ENCODE peak calls at places on chromosomes 3 and 15, in six cellular contexts. P is fibroblast of pulmonary artery; U is natural killer cell treated with Interleukin-12 subunit alpha and Interleukin-12 subunit beta and Interleukin-15 and Interleukin-18, amount 100 ng/mL, for 72 hours; C is lower lobe of right lung; I is substantia nigra; S is HEK293T. Y is an unnamed sample.

GRCh38 chr3:146523536-146523935 is 20.9 kb downstream of the PLSCR1 start:
- DNase-seq in C (no peak), U (no peak), S (no peak), I (no peak), P (no peak), Y (no peak)

GRCh38 chr3:141686477-141687280 is 51.4 kb upstream of the RNF7 start:
- DNase-seq in C (peak; percentile 73), P (peak; percentile 69), S (no peak), I (peak; percentile 56), U (no peak), Y (peak; percentile 77)

GRCh38 chr15:96354731-96355560 is 24.4 kb downstream of the NR2F2 start:
- DNase-seq in C (no peak), I (no peak), P (peak; percentile 89), S (no peak), U (no peak), Y (peak; percentile 89)

GRCh38 chr3:51620543-51620942 is 50.5 kb upstream of the TEX264 start:
- DNase-seq in U (no peak), S (no peak), I (no peak), P (peak; percentile 39), C (no peak), Y (peak; percentile 68)

GRCh38 chr3:187742351-187743171 is 2.7 kb downstream of the BCL6 start:
- DNase-seq in U (no peak), I (no peak), P (peak; percentile 57), S (no peak), C (peak; percentile 46), Y (peak; percentile 34)

GRCh38 chr3:127588675-127589577 is 1.6 kb downstream of the TPRA1 start:
- DNase-seq in I (no peak), P (peak; percentile 57), U (no peak), C (no peak), S (no peak), Y (peak; percentile 42)

GRCh38 chr3:101017048-101017447 is 23.8 kb upstream of the ABI3BP start:
- DNase-seq in P (peak; percentile 60), U (no peak), C (no peak), S (no peak), I (no peak), Y (no peak)

GRCh38 chr3:25907081-25907480 is 117.2 kb downstream of the OXSM start:
- DNase-seq in P (no peak), I (no peak), C (no peak), U (no peak), S (no peak), Y (no peak)

GRCh38 chr3:43923101-43923979 is 232.6 kb downstream of the ABHD5 start:
- DNase-seq in C (no peak), U (no peak), P (no peak), I (no peak), S (no peak), Y (no peak)

GRCh38 chr3:119767936-119768601 is 13.8 kb upstream of the NR1I2 start:
- DNase-seq in U (no peak), P (no peak), S (no peak), I (no peak), C (no peak), Y (no peak)

GRCh38 chr15:78640840-78641733 is at the start of gene CHRNB4:
- DNase-seq in U (no peak), S (peak; percentile 49), P (peak; percentile 27), C (no peak), I (no peak), Y (no peak)

GRCh38 chr3:141294848-141295247 is 63.2 kb downstream of the PXYLP1 start:
- DNase-seq in I (no peak), P (peak; percentile 68), U (no peak), S (no peak), C (no peak), Y (peak; percentile 28)

GRCh38 chr3:15531346-15531745 is 9.8 kb upstream of the COLQ start:
- DNase-seq in I (no peak), P (no peak), S (no peak), C (no peak), U (no peak), Y (no peak)

GRCh38 chr3:107294117-107294516 is 83.1 kb upstream of the CCDC54 start:
- DNase-seq in C (no peak), I (no peak), U (no peak), S (no peak), P (no peak), Y (no peak)

GRCh38 chr3:57688291-57688690 is 4.6 kb downstream of the DENND6A start:
- DNase-seq in C (no peak), I (no peak), U (no peak), S (no peak), P (no peak), Y (no peak)

GRCh38 chr3:78818161-78818985 is 949.4 kb downstream of the ROBO1 start:
- DNase-seq in P (no peak), U (no peak), I (no peak), C (no peak), S (no peak), Y (no peak)

GRCh38 chr15:67824900-67825879 is at the start of gene SKOR1:
- DNase-seq in S (no peak), I (no peak), C (no peak), P (peak; percentile 49), U (no peak), Y (peak; percentile 20)

GRCh38 chr15:70320077-70320830 is 222.5 kb upstream of the TLE3 start:
- DNase-seq in I (no peak), U (no peak), C (no peak), S (no peak), P (no peak), Y (no peak)

GRCh38 chr15:72472907-72473669 is 1.0 kb upstream of the ARIH1 start:
- DNase-seq in C (no peak), U (no peak), S (no peak), P (peak; percentile 47), I (no peak), Y (peak; percentile 39)

GRCh38 chr3:169661567-169662214 is 1.8 kb downstream of the MECOM start:
- DNase-seq in P (peak; percentile 66), U (no peak), S (peak; percentile 56), I (no peak), C (peak; percentile 56), Y (no peak)

GRCh38 chr3:48034000-48034516 is 17.8 kb upstream of the MAP4 start:
- DNase-seq in U (no peak), P (peak; percentile 79), I (no peak), C (no peak), S (no peak), Y (peak; percentile 15)

GRCh38 chr3:100023595-100023994 is 90.7 kb downstream of the FILIP1L start:
- DNase-seq in P (no peak), S (no peak), U (no peak), I (no peak), C (no peak), Y (no peak)

GRCh38 chr15:40115670-40116093 is 7.0 kb upstream of the BMF start:
- DNase-seq in P (peak; percentile 32), U (peak; percentile 80), S (no peak), I (peak; percentile 15), C (peak; percentile 80), Y (no peak)

GRCh38 chr3:156801746-156802145 is 24.4 kb upstream of the LEKR1 start:
- DNase-seq in P (no peak), C (no peak), I (no peak), U (no peak), S (no peak), Y (no peak)